ENCODE peak calls at places on chromosome X, in four cellular contexts. G, F, S and C are unnamed samples.

GRCh38 chrX:72245461-72246089 is 6.7 kb upstream of the ERCC6L start:
- DNase-seq in G (peak; percentile 56), F (peak; percentile 78), S (peak; percentile 13), C (peak; percentile 68)

GRCh38 chrX:49184294-49185061 is 1.7 kb downstream of the PRICKLE3 start:
- DNase-seq in G (peak; percentile 93), F (peak; percentile 96), S (peak; percentile 86), C (peak; percentile 92)

GRCh38 chrX:45191820-45192409 is 8.8 kb downstream of the DIPK2B start:
- DNase-seq in G (no peak), S (no peak), F (peak; percentile 59), C (no peak)

GRCh38 chrX:115174548-115174947 is 14.7 kb upstream of the RBMXL3 start:
- DNase-seq in G (no peak), S (no peak), F (no peak), C (no peak)

GRCh38 chrX:42755820-42756219 is 22.1 kb downstream of the PPP1R2C start:
- DNase-seq in F (peak; percentile 51), G (peak; percentile 19), S (no peak), C (peak; percentile 59)

GRCh38 chrX:135893294-135893817 is at the start of the genes CT45A10 and SAGE1:
- DNase-seq in S (no peak), F (no peak), G (no peak), C (no peak)

GRCh38 chrX:130109429-130110378 is 593 bp downstream of the ELF4 start:
- DNase-seq in G (peak; percentile 40), S (no peak), F (peak; percentile 21), C (peak; percentile 62)

GRCh38 chrX:131985526-131986049 is 37.5 kb upstream of the STK26 start:
- DNase-seq in F (no peak), S (no peak), G (no peak), C (no peak)

GRCh38 chrX:3711331-3711917 is 2.0 kb downstream of the PRKX start:
- DNase-seq in G (no peak), S (no peak), F (no peak), C (no peak)

GRCh38 chrX:17373337-17373736 is 1.7 kb upstream of the NHS start:
- DNase-seq in S (no peak), F (no peak), G (no peak), C (no peak)
- H3K36me3 ChIP-seq in S (no peaks in the 10 kb centered on the region), F (no peaks in the 10 kb centered on the region), G (no peaks in the 10 kb centered on the region), C (no peaks in the 10 kb centered on the region)

GRCh38 chrX:134236690-134237362 is at the start of gene CCDC160:
- DNase-seq in G (peak; percentile 68), F (peak; percentile 51), S (peak; percentile 2), C (peak; percentile 27)
- TF ChIP-seq EZH2 in G (no peak), F (no peak), S (no peak), C (no peak)

DNA sequence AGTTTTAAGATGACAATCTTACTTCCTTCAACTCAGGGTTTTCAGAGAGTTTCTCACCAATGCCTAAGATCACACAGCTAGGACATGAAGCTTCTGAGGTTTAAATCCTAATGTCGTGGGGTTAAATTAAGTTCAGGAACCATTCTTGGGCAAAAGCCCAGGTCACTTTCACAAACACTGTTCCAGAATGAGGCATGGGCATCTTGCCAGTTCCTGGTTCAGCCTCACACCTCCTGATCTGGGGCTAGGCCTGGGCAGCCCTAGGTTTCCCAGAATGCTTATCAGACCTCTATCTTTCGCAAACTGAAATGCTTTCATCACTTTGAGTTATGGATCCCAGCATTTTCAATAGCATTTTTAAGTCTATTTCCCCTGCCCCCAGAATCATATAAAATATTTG is 224.8 kb upstream of the EDA2R start:
- DNase-seq in S (no peak), G (no peak), F (no peak), C (no peak)
- TF ChIP-seq EZH2phosphoT487 in S (no peak), G (no peak), F (no peak), C (no peak)

DNA sequence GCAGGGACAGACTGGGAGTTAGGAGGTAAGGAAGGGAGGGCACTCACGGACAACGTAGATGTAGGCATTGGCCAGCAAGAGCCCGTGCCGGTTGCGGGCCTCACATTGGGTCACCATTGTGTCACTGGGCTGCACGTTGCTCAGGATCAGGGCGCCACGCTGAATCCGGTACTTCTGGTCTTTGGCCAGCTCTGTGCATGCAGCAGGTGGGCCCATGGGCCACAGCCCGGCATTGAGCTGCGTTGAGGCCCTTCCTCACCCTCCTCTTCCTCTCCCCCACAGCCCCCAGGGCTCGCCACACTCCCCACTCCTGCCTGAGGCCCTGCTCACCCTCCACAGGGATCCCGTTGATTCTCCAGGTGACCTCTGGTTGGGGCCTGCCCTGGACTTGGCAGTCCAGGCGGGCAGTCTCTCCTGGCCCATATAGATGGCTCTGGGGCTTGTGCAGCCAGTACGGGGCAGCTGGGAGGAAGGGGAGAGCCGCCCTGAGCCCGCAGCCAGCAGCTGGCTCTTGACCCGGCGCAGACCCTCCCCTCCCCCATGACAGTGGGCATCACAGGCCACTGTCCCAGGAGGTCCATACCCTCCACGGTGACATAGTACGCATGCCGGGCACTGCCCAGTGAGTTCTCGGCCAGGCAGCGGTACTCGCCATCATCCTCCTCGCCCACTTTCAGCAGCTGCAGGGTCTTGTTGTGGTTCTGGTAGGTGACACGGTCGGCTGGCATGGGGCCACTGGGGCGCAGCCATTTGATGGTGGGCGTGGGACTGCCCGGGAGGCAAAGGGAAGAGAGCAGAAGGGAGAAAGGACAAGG is 16.3 kb downstream of the L1CAM start:
- DNase-seq in F (no peak), G (no peak), S (no peak), C (no peak)
- H3K36me3 ChIP-seq in F (no peaks in the 10 kb centered on the region), G (no peaks in the 10 kb centered on the region), S (no peaks in the 10 kb centered on the region), C (no peaks in the 10 kb centered on the region)

GRCh38 chrX:119997570-119997969 is 54.0 kb upstream of the NKAP start:
- DNase-seq in G (no peak), S (no peak), F (no peak), C (no peak)
- TF ChIP-seq EZH2 in G (no peak), S (no peak), F (no peak), C (no peak)

GRCh38 chrX:153640736-153641574 is 6.0 kb upstream of the DUSP9 start:
- DNase-seq in S (no peak), G (peak; percentile 7), F (no peak), C (no peak)
- TF ChIP-seq EZH2phosphoT487 in S (no peak), G (no peak), F (no peak), C (no peak)

GRCh38 chrX:38993500-38993899 is 192.2 kb downstream of the MID1IP1 start:
- DNase-seq in S (no peak), G (no peak), F (no peak), C (no peak)
- H3K36me3 ChIP-seq in S (no peaks in the 10 kb centered on the region), G (no peaks in the 10 kb centered on the region), F (no peaks in the 10 kb centered on the region), C (no peaks in the 10 kb centered on the region)

GRCh38 chrX:6683353-6683752 is 148.4 kb upstream of the VCX3A start:
- DNase-seq in G (no peak), S (no peak), F (no peak), C (no peak)
- TF ChIP-seq EZH2 in G (no peak), S (no peak), F (no peak), C (no peak)

DNA sequence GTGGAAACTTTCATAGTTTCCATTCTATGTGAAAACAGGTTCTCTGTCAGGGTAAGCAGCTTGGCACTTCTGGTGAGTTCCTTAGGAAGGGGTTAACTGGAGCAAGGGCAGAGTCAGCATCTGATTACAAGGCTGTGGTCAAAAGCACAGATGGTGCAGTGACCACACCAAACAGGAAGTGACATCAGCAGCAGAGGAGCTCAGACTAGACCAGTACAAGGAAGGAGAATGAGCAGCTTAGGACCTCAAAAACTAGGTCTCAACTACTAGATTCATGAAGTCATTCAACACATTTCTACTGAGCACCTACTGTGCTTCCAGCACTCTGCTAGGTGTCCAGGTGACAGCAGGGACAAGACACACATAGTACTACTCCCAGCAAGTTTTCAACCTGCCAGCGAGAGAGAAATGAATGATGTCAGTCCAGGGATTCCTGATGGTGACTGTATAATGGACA is 130.2 kb downstream of the AMELX start:
- DNase-seq in G (no peak), F (peak; percentile 51), S (no peak), C (peak; percentile 64)
- TF ChIP-seq EZH2phosphoT487 in G (no peak), F (no peak), S (no peak), C (no peak)